ENCODE peak calls at places on chromosomes 12 and 14, in seven cellular contexts. One of them, this sample, is unnamed.

GRCh38 chr14:24670594-24670993 is 36.6 kb upstream of the GZMB start:
- DNase-seq in IMR-90: no peak
- DNase-seq in mesendoderm: no peak
- DNase-seq in H9: no peak
- DNase-seq in mesenchymal stem cell: no peak
- DNase-seq in trophoblast cell: no peak
- DNase-seq in H1: no peak
- DNase-seq in this sample: no peak

GRCh38 chr12:62637679-62638078 is 171.1 kb downstream of the MON2 start:
- DNase-seq in IMR-90: no peak
- DNase-seq in mesendoderm: no peak
- DNase-seq in H9: peak
- DNase-seq in mesenchymal stem cell: no peak
- DNase-seq in trophoblast cell: no peak
- DNase-seq in H1: no peak
- DNase-seq in this sample: no peak

GRCh38 chr12:53514626-53515290 is 7.5 kb upstream of the NPFF start:
- DNase-seq in IMR-90: no peak
- DNase-seq in mesendoderm: no peak
- DNase-seq in H9: no peak
- DNase-seq in mesenchymal stem cell: no peak
- DNase-seq in trophoblast cell: no peak
- DNase-seq in H1: no peak
- DNase-seq in this sample: no peak

GRCh38 chr12:105539735-105540134 is 209.2 kb downstream of the C12orf75 start:
- DNase-seq in IMR-90: no peak
- DNase-seq in mesendoderm: no peak
- DNase-seq in H9: no peak
- DNase-seq in mesenchymal stem cell: no peak
- DNase-seq in trophoblast cell: no peak
- DNase-seq in H1: no peak
- DNase-seq in this sample: no peak

GRCh38 chr12:132003846-132004245 is 54.1 kb downstream of the EP400 start:
- DNase-seq in IMR-90: peak
- DNase-seq in mesendoderm: no peak
- DNase-seq in H9: no peak
- DNase-seq in mesenchymal stem cell: peak
- DNase-seq in trophoblast cell: no peak
- DNase-seq in H1: no peak
- DNase-seq in this sample: no peak

GRCh38 chr12:70648831-70649230 is 11.6 kb upstream of the PTPRB start:
- DNase-seq in IMR-90: peak
- DNase-seq in mesendoderm: no peak
- DNase-seq in H9: no peak
- DNase-seq in mesenchymal stem cell: no peak
- DNase-seq in trophoblast cell: no peak
- DNase-seq in H1: no peak
- DNase-seq in this sample: no peak

GRCh38 chr14:91169951-91170350 is 56.1 kb downstream of the DGLUCY start:
- DNase-seq in IMR-90: no peak
- DNase-seq in mesendoderm: no peak
- DNase-seq in H9: no peak
- DNase-seq in mesenchymal stem cell: no peak
- DNase-seq in trophoblast cell: no peak
- DNase-seq in H1: no peak
- DNase-seq in this sample: no peak

GRCh38 chr12:5588231-5588995 is 156.5 kb downstream of the NTF3 start:
- DNase-seq in IMR-90: peak
- DNase-seq in mesendoderm: no peak
- DNase-seq in H9: no peak
- DNase-seq in mesenchymal stem cell: peak
- DNase-seq in trophoblast cell: no peak
- DNase-seq in H1: no peak
- DNase-seq in this sample: no peak

GRCh38 chr12:32671930-32672785 is 6.9 kb upstream of the DNM1L start:
- DNase-seq in IMR-90: peak
- DNase-seq in mesendoderm: peak
- DNase-seq in H9: peak
- DNase-seq in mesenchymal stem cell: peak
- DNase-seq in trophoblast cell: peak
- DNase-seq in H1: no peak
- DNase-seq in this sample: peak

GRCh38 chr12:790253-790563 is 37.8 kb downstream of the WNK1 start:
- DNase-seq in IMR-90: no peak
- DNase-seq in mesendoderm: no peak
- DNase-seq in H9: no peak
- DNase-seq in mesenchymal stem cell: no peak
- DNase-seq in trophoblast cell: no peak
- DNase-seq in H1: no peak
- DNase-seq in this sample: no peak
- H2BK120ac ChIP-seq in IMR-90: no peak
- H2BK120ac ChIP-seq in mesendoderm: no peak
- H2BK120ac ChIP-seq in H9: no peak
- H2BK120ac ChIP-seq in mesenchymal stem cell: no peak
- H2BK120ac ChIP-seq in trophoblast cell: no peak
- H2BK120ac ChIP-seq in H1: no peak
- H2BK120ac ChIP-seq in this sample: no peak

GRCh38 chr14:104086661-104087461 is 1.4 kb downstream of the ASPG start:
- DNase-seq in IMR-90: no peak
- DNase-seq in mesendoderm: no peak
- DNase-seq in H9: peak
- DNase-seq in mesenchymal stem cell: no peak
- DNase-seq in trophoblast cell: no peak
- DNase-seq in H1: peak
- DNase-seq in this sample: no peak

GRCh38 chr14:104085889-104086201 is 345 bp downstream of the ASPG start:
- DNase-seq in IMR-90: no peak
- DNase-seq in mesendoderm: no peak
- DNase-seq in H9: no peak
- DNase-seq in mesenchymal stem cell: no peak
- DNase-seq in trophoblast cell: no peak
- DNase-seq in H1: no peak
- DNase-seq in this sample: no peak

GRCh38 chr14:104084251-104085002 is 1.1 kb upstream of the ASPG start:
- DNase-seq in IMR-90: no peak
- DNase-seq in mesendoderm: peak
- DNase-seq in H9: no peak
- DNase-seq in mesenchymal stem cell: peak
- DNase-seq in trophoblast cell: no peak
- DNase-seq in H1: no peak
- DNase-seq in this sample: no peak

GRCh38 chr14:104086210-104086660 is 735 bp downstream of the ASPG start:
- DNase-seq in IMR-90: no peak
- DNase-seq in mesendoderm: no peak
- DNase-seq in H9: peak
- DNase-seq in mesenchymal stem cell: no peak
- DNase-seq in trophoblast cell: no peak
- DNase-seq in H1: peak
- DNase-seq in this sample: no peak

GRCh38 chr14:104085032-104085888 is at the start of gene ASPG:
- DNase-seq in IMR-90: no peak
- DNase-seq in mesendoderm: peak
- DNase-seq in H9: peak
- DNase-seq in mesenchymal stem cell: no peak
- DNase-seq in trophoblast cell: no peak
- DNase-seq in H1: peak
- DNase-seq in this sample: no peak
- H2AK5ac ChIP-seq in IMR-90: no peak
- H2AK5ac ChIP-seq in mesendoderm: no peak
- H2AK5ac ChIP-seq in H9: no peak
- H2AK5ac ChIP-seq in mesenchymal stem cell: no peak
- H2AK5ac ChIP-seq in trophoblast cell: no peak
- H2AK5ac ChIP-seq in H1: no peak
- H2AK5ac ChIP-seq in this sample: peak

GRCh38 chr14:94010625-94011024 is 13.5 kb downstream of the CCDC197 start:
- DNase-seq in IMR-90: no peak
- DNase-seq in mesendoderm: no peak
- DNase-seq in H9: no peak
- DNase-seq in mesenchymal stem cell: no peak
- DNase-seq in trophoblast cell: no peak
- DNase-seq in H1: no peak
- DNase-seq in this sample: no peak

GRCh38 chr14:94011795-94012194 is 14.3 kb upstream of the OTUB2 start:
- DNase-seq in IMR-90: no peak
- DNase-seq in mesendoderm: no peak
- DNase-seq in H9: no peak
- DNase-seq in mesenchymal stem cell: peak
- DNase-seq in trophoblast cell: no peak
- DNase-seq in H1: no peak
- DNase-seq in this sample: no peak

GRCh38 chr14:94015223-94015622 is 10.9 kb upstream of the OTUB2 start:
- DNase-seq in IMR-90: no peak
- DNase-seq in mesendoderm: no peak
- DNase-seq in H9: no peak
- DNase-seq in mesenchymal stem cell: no peak
- DNase-seq in trophoblast cell: no peak
- DNase-seq in H1: no peak
- DNase-seq in this sample: no peak

GRCh38 chr14:94016446-94016976 is 9.6 kb upstream of the OTUB2 start:
- DNase-seq in IMR-90: no peak
- DNase-seq in mesendoderm: no peak
- DNase-seq in H9: no peak
- DNase-seq in mesenchymal stem cell: no peak
- DNase-seq in trophoblast cell: no peak
- DNase-seq in H1: no peak
- DNase-seq in this sample: no peak

GRCh38 chr14:94014375-94014774 is 11.8 kb upstream of the OTUB2 start:
- DNase-seq in IMR-90: no peak
- DNase-seq in mesendoderm: no peak
- DNase-seq in H9: no peak
- DNase-seq in mesenchymal stem cell: no peak
- DNase-seq in trophoblast cell: no peak
- DNase-seq in H1: no peak
- DNase-seq in this sample: no peak
- H2BK120ac ChIP-seq in IMR-90: no peak
- H2BK120ac ChIP-seq in mesendoderm: no peak
- H2BK120ac ChIP-seq in H9: no peak
- H2BK120ac ChIP-seq in mesenchymal stem cell: no peak
- H2BK120ac ChIP-seq in trophoblast cell: no peak
- H2BK120ac ChIP-seq in H1: no peak
- H2BK120ac ChIP-seq in this sample: no peak

DNA sequence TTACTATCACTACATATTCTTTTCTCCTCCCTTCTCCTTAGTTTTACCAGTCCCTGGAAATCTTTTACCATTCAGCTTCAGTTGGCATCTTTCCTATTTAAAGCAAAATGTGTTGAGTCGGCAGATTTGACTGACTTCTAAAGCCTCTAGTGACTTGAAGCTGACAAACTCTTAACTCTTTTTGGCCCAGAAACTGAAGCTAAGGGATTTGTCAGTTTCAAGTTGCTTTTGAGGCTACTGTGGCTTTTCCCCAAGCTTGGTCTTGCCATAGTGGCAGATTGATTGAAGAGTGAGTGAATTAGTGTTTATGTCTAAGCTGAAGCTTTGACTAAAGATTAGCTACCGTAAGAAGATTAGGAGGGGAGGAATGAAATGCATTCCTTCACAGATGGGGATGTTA is 104.0 kb downstream of the ETNK1 start:
- DNase-seq in IMR-90: no peak
- DNase-seq in mesendoderm: peak
- DNase-seq in H9: no peak
- DNase-seq in mesenchymal stem cell: no peak
- DNase-seq in trophoblast cell: no peak
- DNase-seq in H1: no peak
- DNase-seq in this sample: no peak
- H2AK5ac ChIP-seq in IMR-90: no peak
- H2AK5ac ChIP-seq in mesendoderm: no peak
- H2AK5ac ChIP-seq in H9: no peak
- H2AK5ac ChIP-seq in mesenchymal stem cell: peak
- H2AK5ac ChIP-seq in trophoblast cell: no peak
- H2AK5ac ChIP-seq in H1: no peak
- H2AK5ac ChIP-seq in this sample: no peak

GRCh38 chr14:26255213-26255612 is 342.6 kb downstream of the NOVA1 start:
- DNase-seq in IMR-90: peak
- DNase-seq in mesendoderm: peak
- DNase-seq in H9: no peak
- DNase-seq in mesenchymal stem cell: peak
- DNase-seq in trophoblast cell: no peak
- DNase-seq in H1: no peak
- DNase-seq in this sample: no peak
- H2BK120ac ChIP-seq in IMR-90: no peak
- H2BK120ac ChIP-seq in mesendoderm: no peak
- H2BK120ac ChIP-seq in H9: no peak
- H2BK120ac ChIP-seq in mesenchymal stem cell: no peak
- H2BK120ac ChIP-seq in trophoblast cell: no peak
- H2BK120ac ChIP-seq in H1: no peak
- H2BK120ac ChIP-seq in this sample: no peak

GRCh38 chr12:78431931-78432330 is 432.6 kb upstream of the SYT1 start:
- DNase-seq in IMR-90: peak
- DNase-seq in mesendoderm: no peak
- DNase-seq in H9: no peak
- DNase-seq in mesenchymal stem cell: peak
- DNase-seq in trophoblast cell: no peak
- DNase-seq in H1: no peak
- DNase-seq in this sample: no peak

GRCh38 chr12:78430501-78430900 is 434.1 kb upstream of the SYT1 start:
- DNase-seq in IMR-90: no peak
- DNase-seq in mesendoderm: no peak
- DNase-seq in H9: no peak
- DNase-seq in mesenchymal stem cell: peak
- DNase-seq in trophoblast cell: no peak
- DNase-seq in H1: no peak
- DNase-seq in this sample: no peak
- H2AK5ac ChIP-seq in IMR-90: no peak
- H2AK5ac ChIP-seq in mesendoderm: no peak
- H2AK5ac ChIP-seq in H9: no peak
- H2AK5ac ChIP-seq in mesenchymal stem cell: no peak
- H2AK5ac ChIP-seq in trophoblast cell: no peak
- H2AK5ac ChIP-seq in H1: no peak
- H2AK5ac ChIP-seq in this sample: no peak

GRCh38 chr12:86138770-86139169 is 117.4 kb downstream of the MGAT4C start:
- DNase-seq in IMR-90: no peak
- DNase-seq in mesendoderm: no peak
- DNase-seq in H9: no peak
- DNase-seq in mesenchymal stem cell: peak
- DNase-seq in trophoblast cell: no peak
- DNase-seq in H1: no peak
- DNase-seq in this sample: no peak

GRCh38 chr12:86137936-86138335 is 118.3 kb downstream of the MGAT4C start:
- DNase-seq in IMR-90: peak
- DNase-seq in mesendoderm: no peak
- DNase-seq in H9: no peak
- DNase-seq in mesenchymal stem cell: peak
- DNase-seq in trophoblast cell: peak
- DNase-seq in H1: no peak
- DNase-seq in this sample: no peak

GRCh38 chr12:86139671-86140070 is 116.5 kb downstream of the MGAT4C start:
- DNase-seq in IMR-90: peak
- DNase-seq in mesendoderm: no peak
- DNase-seq in H9: no peak
- DNase-seq in mesenchymal stem cell: no peak
- DNase-seq in trophoblast cell: no peak
- DNase-seq in H1: no peak
- DNase-seq in this sample: no peak

GRCh38 chr12:86134571-86134970 is 121.6 kb downstream of the MGAT4C start:
- DNase-seq in IMR-90: peak
- DNase-seq in mesendoderm: peak
- DNase-seq in H9: no peak
- DNase-seq in mesenchymal stem cell: peak
- DNase-seq in trophoblast cell: no peak
- DNase-seq in H1: no peak
- DNase-seq in this sample: no peak
- H2BK120ac ChIP-seq in IMR-90: no peak
- H2BK120ac ChIP-seq in mesendoderm: no peak
- H2BK120ac ChIP-seq in H9: no peak
- H2BK120ac ChIP-seq in mesenchymal stem cell: no peak
- H2BK120ac ChIP-seq in trophoblast cell: no peak
- H2BK120ac ChIP-seq in H1: no peak
- H2BK120ac ChIP-seq in this sample: no peak

This sample was measured in neuronal stem cell.